ENCODE peak calls at places on chromosomes 7 and 10, in four cellular contexts. Q is vagina, C is transverse colon, L is esophagus muscularis mucosa. N is an unnamed sample.

GRCh38 chr10:3116508-3117100 is 49.3 kb downstream of the PFKP start:
- DNase-seq in C (no peak), L (no peak), Q (no peak), N (no peak)

GRCh38 chr7:69781412-69781846 is 183.2 kb downstream of the AUTS2 start:
- DNase-seq in L (no peak), Q (no peak), C (no peak), N (peak)

GRCh38 chr10:116211682-116212081 is 61.3 kb downstream of the GFRA1 start:
- DNase-seq in C (no peak), L (no peak), Q (no peak), N (no peak)

GRCh38 chr7:105602325-105603305 is 21.3 kb upstream of the EFCAB10 start:
- DNase-seq in C (no peak), L (no peak), Q (no peak), N (no peak)

GRCh38 chr7:101542527-101543241 is 86.4 kb downstream of the MYL10 start:
- DNase-seq in Q (no peak), C (peak), L (no peak), N (peak)

GRCh38 chr7:15950299-15950698 is 263.8 kb upstream of the MEOX2 start:
- DNase-seq in C (no peak), L (no peak), Q (no peak), N (no peak)

GRCh38 chr10:62749104-62749683 is 55.3 kb upstream of the ADO start:
- DNase-seq in C (no peak), L (no peak), Q (no peak), N (no peak)

GRCh38 chr7:68125173-68125572 is 1128.5 kb downstream of the TYW1 start:
- DNase-seq in C (no peak), Q (no peak), L (peak), N (no peak)

GRCh38 chr7:142853739-142854504 is 954 bp upstream of the EPHB6 start:
- DNase-seq in C (peak), L (no peak), Q (peak), N (peak)

GRCh38 chr10:29811751-29812427 is 177.1 kb upstream of the SVIL start:
- DNase-seq in Q (no peak), C (peak), L (no peak), N (peak)

GRCh38 chr7:51262796-51263519 is 53.7 kb downstream of the COBL start:
- DNase-seq in L (peak), C (no peak), Q (peak), N (no peak)

GRCh38 chr7:137421389-137421788 is 77.9 kb upstream of the PTN start:
- DNase-seq in L (no peak), Q (no peak), C (no peak), N (no peak)

GRCh38 chr10:58856508-58857240 is 319.8 kb upstream of the PHYHIPL start:
- DNase-seq in L (peak), C (no peak), Q (no peak), N (peak)

GRCh38 chr10:79103078-79103477 is 34.3 kb downstream of the ZMIZ1 start:
- DNase-seq in C (no peak), L (no peak), Q (no peak), N (no peak)

GRCh38 chr7:106283831-106284515 is 810 bp downstream of the NAMPT start:
- DNase-seq in L (no peak), Q (no peak), C (peak), N (peak)

GRCh38 chr10:114420811-114421485 is 16.6 kb upstream of the AFAP1L2 start:
- DNase-seq in L (no peak), Q (no peak), C (no peak), N (no peak)

GRCh38 chr7:12229046-12229445 is 18.0 kb downstream of the TMEM106B start:
- DNase-seq in C (no peak), Q (no peak), L (no peak), N (no peak)

GRCh38 chr10:57891201-57892006 is 376.3 kb downstream of the IPMK start:
- DNase-seq in L (no peak), C (peak), Q (no peak), N (no peak)

DNA sequence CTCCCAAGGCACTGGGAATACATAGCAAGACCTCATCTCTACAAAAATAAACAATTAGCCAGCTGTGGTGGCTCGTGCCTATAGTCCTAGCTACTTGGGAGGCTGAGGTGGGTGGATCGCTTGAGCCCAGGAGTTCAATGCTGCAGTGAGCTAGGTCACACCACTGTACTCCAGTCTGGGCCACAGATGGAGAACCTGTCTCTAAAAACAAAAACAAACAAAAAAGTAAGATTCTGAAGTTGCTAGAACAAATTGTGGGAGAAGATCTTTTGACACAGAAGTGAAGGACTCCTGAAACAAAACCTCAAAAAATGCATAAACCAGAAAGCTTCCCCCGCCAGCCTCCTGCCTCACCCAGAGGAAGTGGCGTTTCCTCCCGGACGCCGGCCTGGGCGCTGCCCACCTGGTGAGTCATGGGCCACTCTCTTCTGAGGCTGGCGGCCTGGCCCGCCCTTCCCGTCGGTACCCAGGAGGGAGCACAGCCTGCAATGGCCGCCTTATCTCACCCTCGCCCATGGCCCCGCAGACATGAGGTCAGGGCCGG is 25.4 kb upstream of the ELN start:
- DNase-seq in C (peak), Q (no peak), L (no peak), N (no peak)
- TF ChIP-seq POLR2AphosphoS5 in C (no peak), Q (no peak), L (peak), N (no peak)

GRCh38 chr7:18590744-18591340 is 95.3 kb downstream of the HDAC9 start:
- DNase-seq in C (no peak), Q (no peak), L (no peak), N (no peak)

GRCh38 chr7:18593602-18594279 is 98.2 kb downstream of the HDAC9 start:
- DNase-seq in C (no peak), Q (no peak), L (no peak), N (no peak)

GRCh38 chr7:18590259-18590658 is 94.7 kb downstream of the HDAC9 start:
- DNase-seq in Q (no peak), L (no peak), C (no peak), N (no peak)
- TF ChIP-seq POLR2AphosphoS5 in Q (no peak), L (no peak), C (no peak), N (no peak)

DNA sequence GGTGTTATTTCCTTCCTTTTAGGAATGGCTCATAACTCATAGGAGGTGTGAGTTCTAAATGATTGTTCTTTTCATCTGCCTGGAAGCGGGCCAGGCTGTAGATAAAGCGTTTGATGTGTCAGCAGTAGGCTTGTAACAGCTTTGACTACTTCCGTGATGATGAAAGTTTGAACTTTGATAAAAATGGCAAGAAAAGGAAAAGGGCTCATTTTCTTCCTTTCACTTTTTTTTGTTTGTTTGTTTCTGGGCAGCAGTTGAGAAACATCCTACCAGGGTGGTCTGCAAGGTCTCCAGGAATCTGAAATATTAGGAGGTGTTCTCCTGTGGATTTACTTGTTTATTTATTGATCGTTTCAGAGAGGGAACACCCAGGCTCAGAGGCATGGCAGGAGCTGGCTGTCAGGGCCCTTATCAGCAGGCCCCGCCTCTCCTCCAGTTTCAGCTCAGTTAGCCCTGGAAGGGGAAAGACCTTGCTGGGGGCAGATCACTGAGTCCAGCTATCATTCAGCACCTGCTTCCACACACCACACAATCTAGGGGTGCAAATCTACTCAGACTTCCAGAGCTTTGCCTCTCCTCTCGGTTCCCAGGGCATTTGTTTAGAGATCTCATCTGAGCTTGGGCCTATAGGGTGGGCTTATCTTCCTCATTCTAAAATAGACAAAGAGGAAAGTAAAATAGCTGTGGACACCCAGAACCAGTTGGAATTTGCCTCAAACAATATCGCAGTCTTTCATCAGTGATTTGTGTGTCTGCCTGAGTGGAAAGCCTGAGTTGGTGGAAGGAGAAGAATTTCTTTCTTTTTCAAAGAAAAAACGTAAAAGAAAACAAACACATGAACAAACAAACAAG is 131.0 kb downstream of the BMPER start:
- DNase-seq in C (peak), L (no peak), Q (no peak), N (no peak)
- TF ChIP-seq POLR2AphosphoS5 in C (peak), L (no peak), Q (no peak), N (no peak)

GRCh38 chr10:88931548-88931947 is 21.0 kb downstream of the ACTA2 start:
- DNase-seq in L (no peak), Q (no peak), C (no peak), N (no peak)

GRCh38 chr10:88928254-88928653 is 24.3 kb downstream of the ACTA2 start:
- DNase-seq in C (no peak), L (no peak), Q (no peak), N (no peak)

GRCh38 chr10:88926484-88927249 is 25.9 kb downstream of the ACTA2 start:
- DNase-seq in L (no peak), C (no peak), Q (no peak), N (no peak)

GRCh38 chr10:88923525-88923924 is 29.0 kb downstream of the ACTA2 start:
- DNase-seq in L (no peak), C (no peak), Q (no peak), N (no peak)

DNA sequence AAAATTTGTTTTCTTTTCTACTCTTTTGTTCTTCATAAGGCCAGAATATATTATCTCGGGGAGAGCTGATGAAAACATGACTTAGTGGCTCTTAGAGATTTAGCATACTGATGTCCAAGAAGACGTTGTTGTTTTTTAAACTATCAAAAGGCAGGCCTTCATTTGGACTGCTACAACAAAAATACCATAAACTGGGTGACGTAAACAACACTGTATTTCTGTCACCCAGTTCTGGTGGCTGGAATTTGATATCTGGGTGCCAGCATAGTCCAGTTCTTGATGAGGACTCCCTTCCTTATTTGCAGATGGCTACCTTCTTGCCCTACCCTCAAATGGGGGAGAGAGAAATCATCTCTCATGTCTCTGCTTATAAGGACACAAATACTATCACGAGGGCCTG is 25.3 kb downstream of the ACTA2 start:
- DNase-seq in L (no peak), Q (no peak), C (no peak), N (no peak)
- TF ChIP-seq POLR2AphosphoS5 in L (no peak), Q (no peak), C (no peak), N (no peak)

GRCh38 chr7:151251926-151252835 is 3.7 kb upstream of the SMARCD3 start:
- DNase-seq in Q (no peak), C (peak), L (no peak), N (no peak)
- TF ChIP-seq POLR2AphosphoS5 in Q (no peak), C (no peak), L (peak), N (peak)

GRCh38 chr10:103548581-103549348 is 55.3 kb downstream of the NEURL1 start:
- DNase-seq in L (no peak), C (peak), Q (no peak), N (no peak)
- TF ChIP-seq POLR2AphosphoS5 in L (no peak), C (peak), Q (no peak), N (no peak)

DNA sequence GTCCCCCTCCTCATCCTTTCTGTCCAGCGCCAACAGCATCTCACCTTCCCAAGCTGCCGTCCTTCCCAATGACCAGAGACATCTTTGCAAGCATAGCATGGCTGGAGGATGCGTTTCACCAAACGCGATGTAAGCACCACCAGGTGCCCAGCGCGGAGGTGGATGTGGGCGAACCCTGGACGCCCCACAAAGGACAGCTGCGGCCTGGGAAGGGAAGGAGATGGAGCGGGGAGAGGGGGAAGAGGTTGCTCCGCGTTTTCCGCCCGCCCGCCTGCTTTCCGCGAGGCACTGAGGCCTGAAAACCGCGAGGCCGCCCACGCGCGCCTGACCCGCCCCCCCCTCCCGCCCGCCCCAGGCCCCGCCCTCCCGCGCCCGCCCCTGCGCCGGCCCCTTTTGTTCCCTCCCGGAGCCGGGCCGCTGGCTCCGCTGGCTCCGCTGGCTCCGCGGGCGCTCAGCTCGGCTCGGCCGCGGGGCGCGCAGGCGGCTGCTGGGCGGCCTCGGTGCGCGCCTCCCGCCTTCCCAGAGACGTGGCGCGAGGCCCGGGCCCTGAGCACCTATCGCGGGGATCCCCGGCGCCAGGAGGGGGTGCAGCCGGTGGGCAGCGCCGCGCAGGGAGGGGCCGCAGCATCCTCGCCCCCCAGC is at the start of gene CLIP2:
- DNase-seq in C (peak), L (peak), Q (no peak), N (peak)
- TF ChIP-seq POLR2AphosphoS5 in C (peak), L (no peak), Q (no peak), N (no peak)

DNA sequence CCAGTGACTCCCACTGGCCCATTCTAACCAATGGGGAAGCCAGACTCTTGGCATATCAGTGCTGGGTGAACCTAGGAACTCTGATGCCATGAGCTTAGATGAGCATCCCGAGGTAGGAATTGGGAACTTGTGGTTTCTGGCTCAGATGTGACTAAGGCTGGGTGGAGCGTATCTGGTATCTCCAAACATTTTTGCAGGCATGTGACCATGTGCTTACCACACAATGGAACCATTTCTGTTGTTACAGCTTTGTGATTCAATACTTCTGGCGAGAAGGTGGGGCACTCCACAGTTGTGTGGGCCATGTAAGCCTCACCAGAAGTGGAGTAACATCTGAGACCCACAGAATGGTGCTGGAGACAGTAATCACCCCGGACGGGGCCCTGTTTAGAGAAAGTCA is 2.6 kb upstream of the AVPI1 start:
- DNase-seq in Q (no peak), C (no peak), L (no peak), N (peak)
- TF ChIP-seq POLR2AphosphoS5 in Q (no peak), C (no peak), L (peak), N (no peak)

GRCh38 chr7:155489862-155490696 is 32.1 kb downstream of the EN2 start:
- DNase-seq in L (no peak), C (peak), Q (no peak), N (no peak)
- TF ChIP-seq POLR2AphosphoS5 in L (no peak), C (no peak), Q (no peak), N (no peak)

DNA sequence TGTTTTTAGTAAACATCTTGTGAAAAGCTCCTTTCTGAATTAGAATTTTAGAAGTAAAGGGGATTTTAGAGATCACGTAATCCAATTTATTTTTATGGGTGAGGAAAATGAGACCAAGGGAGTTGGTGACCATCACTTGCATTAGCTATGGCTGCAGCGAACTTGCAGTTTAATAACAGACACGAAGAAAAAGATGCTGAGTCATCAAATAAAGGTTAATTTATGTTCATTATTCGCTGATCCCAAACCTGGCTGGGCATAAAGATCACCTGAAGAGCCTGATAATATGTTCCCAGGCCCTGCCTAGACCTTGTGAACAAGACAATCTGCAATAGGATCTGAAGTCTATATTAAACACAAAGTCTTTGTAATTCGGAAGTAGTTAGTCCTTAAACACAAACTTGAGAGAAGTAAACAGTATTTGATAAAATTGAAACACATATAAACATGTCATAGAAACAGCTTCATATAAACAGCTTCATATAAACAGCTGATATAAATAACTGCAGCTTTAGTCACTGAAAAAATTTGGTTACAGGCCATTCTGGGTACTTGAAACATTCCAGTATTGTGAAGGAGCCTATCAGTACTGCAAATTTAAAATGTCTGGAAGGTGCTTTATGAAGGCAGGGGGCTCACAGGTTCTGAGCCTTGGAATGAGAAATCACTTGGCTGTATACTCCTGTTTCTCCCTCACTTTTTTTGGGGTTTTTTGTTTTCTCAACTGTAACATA is 16.5 kb downstream of the GPR158 start:
- DNase-seq in L (no peak), C (no peak), Q (no peak), N (no peak)
- TF ChIP-seq POLR2AphosphoS5 in L (no peak), C (no peak), Q (no peak), N (no peak)

N was measured in prostate gland.